ENCODE peak calls at places on chromosomes 13 and 19, in seven cellular contexts. E is WTC11; C is activated naive CD8-positive, alpha-beta T cell treated with anti-CD3 and anti-CD28 coated beads for 36 hours; T is stimulated activated CD4-positive, alpha-beta T cell treated with anti-CD3 and anti-CD28 coated beads, Interleukin-2, amount 100 ng/mL, for 48 hours; G is NCI-H1105; O is left ventricle myocardium inferior; U is activated CD4-positive, alpha-beta memory T cell treated with anti-CD3 and anti-CD28 coated beads for 36 hours. N is an unnamed sample.

GRCh38 chr13:64540468-64540867 is 2689.7 kb downstream of the PCDH9 start:
- DNase-seq in C (no peak), U (no peak), G (no peak), T (no peak), E (no peak), O (no peak), N (no peak)

GRCh38 chr13:46495066-46495465 is 57.9 kb upstream of the LRCH1 start:
- DNase-seq in O (no peak), G (no peak), C (no peak), E (no peak), U (no peak), T (no peak), N (no peak)

GRCh38 chr13:20390526-20391175 is 135.0 kb downstream of the CRYL1 start:
- DNase-seq in T (no peak), O (no peak), C (no peak), G (no peak), E (no peak), U (no peak), N (no peak)

GRCh38 chr13:44765076-44765475 is 188.9 kb upstream of the TSC22D1 start:
- DNase-seq in E (no peak), O (no peak), C (no peak), U (no peak), G (no peak), T (no peak), N (no peak)

GRCh38 chr13:98994080-98994479 is 16.2 kb upstream of the DOCK9 start:
- DNase-seq in C (no peak), U (no peak), T (no peak), E (no peak), O (no peak), G (no peak), N (no peak)

GRCh38 chr13:51015973-51016372 is 95.1 kb downstream of the C13orf42 start:
- DNase-seq in T (no peak), G (peak; percentile 15), O (no peak), E (no peak), U (no peak), C (no peak), N (no peak)

GRCh38 chr13:50951366-50951765 is 41.8 kb downstream of the RNASEH2B start:
- DNase-seq in O (no peak), C (no peak), G (no peak), E (no peak), T (no peak), U (no peak), N (no peak)

GRCh38 chr13:57739089-57739488 is 107.5 kb downstream of the PCDH17 start:
- DNase-seq in C (no peak), E (no peak), U (no peak), O (no peak), G (peak; percentile 61), T (no peak), N (no peak)

GRCh38 chr19:44142014-44142523 is 715 bp downstream of the ZNF234 start:
- DNase-seq in O (no peak), C (no peak), E (no peak), U (peak; percentile 9), T (no peak), G (no peak), N (no peak)

GRCh38 chr13:89966524-89966923 is 1381.0 kb upstream of the MIR17HG start:
- DNase-seq in O (no peak), G (no peak), T (no peak), C (no peak), U (no peak), E (no peak), N (no peak)

GRCh38 chr19:2495130-2495641 is 19.3 kb downstream of the GADD45B start:
- DNase-seq in E (no peak), U (peak; percentile 25), C (no peak), O (peak; percentile 83), G (peak; percentile 19), T (no peak), N (no peak)

GRCh38 chr19:15449620-15450527 is at the start of gene WIZ:
- DNase-seq in E (peak; percentile 80), O (peak; percentile 91), T (peak; percentile 80), C (peak; percentile 85), U (peak; percentile 88), G (peak; percentile 52), N (peak; percentile 67)

GRCh38 chr19:28846094-28846812 is 366.7 kb downstream of the UQCRFS1 start:
- DNase-seq in E (no peak), C (no peak), O (no peak), G (no peak), T (no peak), U (no peak), N (no peak)

GRCh38 chr19:49056101-49056901 is 1.2 kb downstream of the CGB7 start:
- DNase-seq in G (no peak), U (peak; percentile 66), E (peak; percentile 76), O (peak; percentile 55), T (peak; percentile 36), C (peak; percentile 66), N (no peak)

GRCh38 chr13:70457474-70457873 is 349.2 kb upstream of the KLHL1 start:
- DNase-seq in O (no peak), G (no peak), E (no peak), C (no peak), T (no peak), U (no peak), N (no peak)

GRCh38 chr19:8261347-8261746 is 46.8 kb downstream of the CD320 start:
- DNase-seq in O (no peak), E (no peak), G (no peak), U (no peak), C (no peak), T (no peak), N (no peak)

GRCh38 chr19:39865953-39866352 is 19.8 kb upstream of the FBL start:
- DNase-seq in E (no peak), T (no peak), G (no peak), C (no peak), O (no peak), U (no peak), N (no peak)

GRCh38 chr13:59094149-59094548 is 1069.6 kb downstream of the DIAPH3 start:
- DNase-seq in O (no peak), G (no peak), C (no peak), U (no peak), E (no peak), T (no peak), N (no peak)

GRCh38 chr13:43196171-43196611 is 172.8 kb downstream of the DNAJC15 start:
- DNase-seq in O (peak; percentile 41), U (no peak), E (no peak), C (no peak), G (no peak), T (no peak), N (no peak)

GRCh38 chr13:38348890-38349289 is 761 bp upstream of the UFM1 start:
- DNase-seq in C (peak; percentile 23), G (no peak), U (peak; percentile 43), O (no peak), E (no peak), T (peak; percentile 2), N (no peak)

N was measured in activated CD4-positive, CD25-positive, alpha-beta regulatory T cell treated with anti-CD3 and anti-CD28 coated beads, Interleukin-2, amount 50 U/mL, for 16 hours.